ENCODE peak calls at places on chromosome 12, in nine cellular contexts. One of them, this sample, is unnamed.

GRCh38 chr12:110934093-110934852 is 13.9 kb upstream of the MYL2 start:
- DNase-seq in lower lobe of right lung: no peak
- DNase-seq in Calu3: peak
- DNase-seq in WTC11: no peak
- DNase-seq in hepatocyte: peak
- DNase-seq in lower leg skin: peak
- DNase-seq in WERI-Rb-1: no peak
- DNase-seq in AG09319: no peak
- DNase-seq in choroid plexus epithelial cell: no peak
- DNase-seq in this sample: no peak

GRCh38 chr12:20624718-20625117 is 70.4 kb upstream of the SLCO1C1 start:
- DNase-seq in WTC11: peak
- DNase-seq in lower leg skin: no peak
- DNase-seq in Calu3: peak
- DNase-seq in hepatocyte: peak
- DNase-seq in lower lobe of right lung: no peak
- DNase-seq in WERI-Rb-1: peak
- DNase-seq in AG09319: no peak
- DNase-seq in choroid plexus epithelial cell: peak
- DNase-seq in this sample: no peak

GRCh38 chr12:66823857-66824570 is 145.1 kb upstream of the GRIP1 start:
- DNase-seq in lower lobe of right lung: no peak
- DNase-seq in WTC11: no peak
- DNase-seq in lower leg skin: no peak
- DNase-seq in AG09319: no peak
- DNase-seq in Calu3: peak
- DNase-seq in hepatocyte: peak
- DNase-seq in WERI-Rb-1: no peak
- DNase-seq in choroid plexus epithelial cell: peak
- DNase-seq in this sample: no peak

GRCh38 chr12:24088751-24089150 is 139.3 kb upstream of the SOX5 start:
- DNase-seq in hepatocyte: no peak
- DNase-seq in AG09319: no peak
- DNase-seq in choroid plexus epithelial cell: peak
- DNase-seq in lower leg skin: no peak
- DNase-seq in Calu3: no peak
- DNase-seq in WTC11: no peak
- DNase-seq in lower lobe of right lung: no peak
- DNase-seq in WERI-Rb-1: no peak
- DNase-seq in this sample: no peak

GRCh38 chr12:54036620-54037359 is 3.9 kb downstream of the HOXC5 start:
- DNase-seq in hepatocyte: no peak
- DNase-seq in choroid plexus epithelial cell: no peak
- DNase-seq in Calu3: peak
- DNase-seq in lower lobe of right lung: no peak
- DNase-seq in WERI-Rb-1: peak
- DNase-seq in lower leg skin: no peak
- DNase-seq in WTC11: no peak
- DNase-seq in AG09319: no peak
- DNase-seq in this sample: no peak

GRCh38 chr12:69648476-69648875 is 37.8 kb upstream of the LRRC10 start:
- DNase-seq in lower leg skin: no peak
- DNase-seq in AG09319: peak
- DNase-seq in hepatocyte: peak
- DNase-seq in Calu3: no peak
- DNase-seq in WTC11: no peak
- DNase-seq in choroid plexus epithelial cell: peak
- DNase-seq in WERI-Rb-1: no peak
- DNase-seq in lower lobe of right lung: no peak
- DNase-seq in this sample: no peak

GRCh38 chr12:10540776-10541205 is 35.1 kb downstream of the EIF2S3B start:
- DNase-seq in AG09319: no peak
- DNase-seq in lower leg skin: no peak
- DNase-seq in hepatocyte: no peak
- DNase-seq in WTC11: no peak
- DNase-seq in lower lobe of right lung: no peak
- DNase-seq in WERI-Rb-1: no peak
- DNase-seq in choroid plexus epithelial cell: peak
- DNase-seq in Calu3: no peak
- DNase-seq in this sample: no peak

GRCh38 chr12:28575593-28576205 is 385.4 kb downstream of the CCDC91 start:
- DNase-seq in hepatocyte: no peak
- DNase-seq in Calu3: no peak
- DNase-seq in lower leg skin: no peak
- DNase-seq in AG09319: no peak
- DNase-seq in lower lobe of right lung: no peak
- DNase-seq in choroid plexus epithelial cell: no peak
- DNase-seq in WTC11: no peak
- DNase-seq in WERI-Rb-1: no peak
- DNase-seq in this sample: no peak

GRCh38 chr12:18747960-18748359 is 10.0 kb downstream of the CAPZA3 start:
- DNase-seq in choroid plexus epithelial cell: peak
- DNase-seq in hepatocyte: peak
- DNase-seq in Calu3: peak
- DNase-seq in lower leg skin: no peak
- DNase-seq in AG09319: peak
- DNase-seq in WTC11: no peak
- DNase-seq in WERI-Rb-1: no peak
- DNase-seq in lower lobe of right lung: no peak
- DNase-seq in this sample: no peak

GRCh38 chr12:54657048-54657696 is 9.0 kb upstream of the DCD start:
- DNase-seq in lower leg skin: no peak
- DNase-seq in Calu3: no peak
- DNase-seq in AG09319: no peak
- DNase-seq in hepatocyte: no peak
- DNase-seq in WTC11: no peak
- DNase-seq in lower lobe of right lung: no peak
- DNase-seq in WERI-Rb-1: no peak
- DNase-seq in choroid plexus epithelial cell: peak
- DNase-seq in this sample: no peak

GRCh38 chr12:4809449-4810218 is 89.4 kb downstream of the GALNT8 start:
- DNase-seq in choroid plexus epithelial cell: no peak
- DNase-seq in hepatocyte: peak
- DNase-seq in AG09319: no peak
- DNase-seq in WTC11: peak
- DNase-seq in lower lobe of right lung: no peak
- DNase-seq in Calu3: no peak
- DNase-seq in lower leg skin: no peak
- DNase-seq in WERI-Rb-1: no peak
- DNase-seq in this sample: no peak

GRCh38 chr12:29517265-29517664 is 19.8 kb upstream of the OVCH1 start:
- DNase-seq in lower leg skin: no peak
- DNase-seq in hepatocyte: peak
- DNase-seq in WERI-Rb-1: peak
- DNase-seq in Calu3: peak
- DNase-seq in AG09319: no peak
- DNase-seq in choroid plexus epithelial cell: no peak
- DNase-seq in lower lobe of right lung: no peak
- DNase-seq in WTC11: no peak
- DNase-seq in this sample: no peak

GRCh38 chr12:77388611-77389265 is 323.4 kb upstream of the E2F7 start:
- DNase-seq in WTC11: no peak
- DNase-seq in lower leg skin: no peak
- DNase-seq in Calu3: no peak
- DNase-seq in hepatocyte: no peak
- DNase-seq in WERI-Rb-1: no peak
- DNase-seq in AG09319: no peak
- DNase-seq in lower lobe of right lung: no peak
- DNase-seq in choroid plexus epithelial cell: no peak
- DNase-seq in this sample: no peak

GRCh38 chr12:47868041-47868440 is 36.8 kb downstream of the VDR start:
- DNase-seq in lower leg skin: no peak
- DNase-seq in Calu3: no peak
- DNase-seq in WERI-Rb-1: no peak
- DNase-seq in hepatocyte: no peak
- DNase-seq in WTC11: no peak
- DNase-seq in choroid plexus epithelial cell: peak
- DNase-seq in AG09319: no peak
- DNase-seq in lower lobe of right lung: no peak
- DNase-seq in this sample: no peak

GRCh38 chr12:47349770-47350408 is 270.1 kb upstream of the AMIGO2 start:
- DNase-seq in lower leg skin: no peak
- DNase-seq in Calu3: no peak
- DNase-seq in choroid plexus epithelial cell: peak
- DNase-seq in WERI-Rb-1: no peak
- DNase-seq in hepatocyte: no peak
- DNase-seq in lower lobe of right lung: no peak
- DNase-seq in WTC11: no peak
- DNase-seq in AG09319: no peak
- DNase-seq in this sample: no peak

GRCh38 chr12:101767537-101767936 is 28.3 kb upstream of the SYCP3 start:
- DNase-seq in WTC11: no peak
- DNase-seq in lower lobe of right lung: no peak
- DNase-seq in hepatocyte: no peak
- DNase-seq in WERI-Rb-1: no peak
- DNase-seq in choroid plexus epithelial cell: no peak
- DNase-seq in Calu3: no peak
- DNase-seq in AG09319: no peak
- DNase-seq in lower leg skin: no peak
- DNase-seq in this sample: no peak

GRCh38 chr12:62671321-62671720 is 204.7 kb downstream of the MON2 start:
- DNase-seq in lower lobe of right lung: no peak
- DNase-seq in AG09319: no peak
- DNase-seq in Calu3: no peak
- DNase-seq in choroid plexus epithelial cell: no peak
- DNase-seq in WTC11: no peak
- DNase-seq in hepatocyte: no peak
- DNase-seq in WERI-Rb-1: no peak
- DNase-seq in lower leg skin: no peak
- DNase-seq in this sample: no peak

GRCh38 chr12:120444676-120445075 is 1.5 kb downstream of the TRIAP1 start:
- DNase-seq in Calu3: no peak
- DNase-seq in lower leg skin: no peak
- DNase-seq in hepatocyte: no peak
- DNase-seq in lower lobe of right lung: no peak
- DNase-seq in WERI-Rb-1: no peak
- DNase-seq in WTC11: no peak
- DNase-seq in choroid plexus epithelial cell: no peak
- DNase-seq in AG09319: no peak
- DNase-seq in this sample: no peak

GRCh38 chr12:76666272-76666845 is 97.6 kb upstream of the ZDHHC17 start:
- DNase-seq in Calu3: no peak
- DNase-seq in AG09319: no peak
- DNase-seq in WERI-Rb-1: no peak
- DNase-seq in hepatocyte: no peak
- DNase-seq in lower leg skin: no peak
- DNase-seq in lower lobe of right lung: no peak
- DNase-seq in WTC11: no peak
- DNase-seq in choroid plexus epithelial cell: no peak
- DNase-seq in this sample: no peak

GRCh38 chr12:753401-754237 is 1.2 kb downstream of the WNK1 start:
- DNase-seq in Calu3: peak
- DNase-seq in lower leg skin: peak
- DNase-seq in lower lobe of right lung: peak
- DNase-seq in choroid plexus epithelial cell: peak
- DNase-seq in hepatocyte: peak
- DNase-seq in WERI-Rb-1: peak
- DNase-seq in WTC11: peak
- DNase-seq in AG09319: no peak
- DNase-seq in this sample: peak
- TF ChIP-seq CTCF in Calu3: no peak
- TF ChIP-seq CTCF in lower leg skin: no peak
- TF ChIP-seq CTCF in lower lobe of right lung: peak
- TF ChIP-seq CTCF in choroid plexus epithelial cell: peak
- TF ChIP-seq CTCF in hepatocyte: no peak
- TF ChIP-seq CTCF in WERI-Rb-1: no peak
- TF ChIP-seq CTCF in WTC11: no peak
- TF ChIP-seq CTCF in AG09319: no peak
- TF ChIP-seq CTCF in this sample: no peak

DNA sequence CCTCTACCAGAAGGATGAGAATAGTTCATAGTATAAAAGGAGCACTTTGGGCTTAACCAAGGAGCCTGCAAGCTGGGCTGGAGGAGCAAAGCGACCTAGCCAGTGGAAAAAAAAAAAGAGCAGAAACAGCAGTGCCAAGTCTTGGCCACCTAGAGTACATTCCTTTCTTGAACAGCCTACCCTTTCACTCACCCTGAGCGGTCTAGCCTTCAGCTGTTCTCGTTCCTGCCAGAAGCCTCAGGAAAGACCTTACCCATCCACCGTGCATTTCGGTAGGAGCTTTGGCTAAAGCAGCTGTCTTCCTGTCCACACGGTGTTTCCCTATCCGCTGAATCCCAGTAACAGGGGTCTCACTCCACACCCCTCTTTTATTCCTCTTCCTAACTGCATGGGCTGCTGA is 88.7 kb upstream of the METAP2 start:
- DNase-seq in lower leg skin: no peak
- DNase-seq in choroid plexus epithelial cell: peak
- DNase-seq in lower lobe of right lung: no peak
- DNase-seq in WTC11: no peak
- DNase-seq in WERI-Rb-1: no peak
- DNase-seq in hepatocyte: peak
- DNase-seq in AG09319: peak
- DNase-seq in Calu3: no peak
- DNase-seq in this sample: no peak
- TF ChIP-seq CTCF in lower leg skin: no peak
- TF ChIP-seq CTCF in choroid plexus epithelial cell: peak
- TF ChIP-seq CTCF in lower lobe of right lung: no peak
- TF ChIP-seq CTCF in WTC11: no peak
- TF ChIP-seq CTCF in WERI-Rb-1: no peak
- TF ChIP-seq CTCF in hepatocyte: no peak
- TF ChIP-seq CTCF in AG09319: no peak
- TF ChIP-seq CTCF in Calu3: no peak
- TF ChIP-seq CTCF in this sample: no peak

GRCh38 chr12:52171950-52172512 is 19.8 kb downstream of the KRT80 start:
- DNase-seq in WERI-Rb-1: peak
- DNase-seq in choroid plexus epithelial cell: no peak
- DNase-seq in WTC11: peak
- DNase-seq in Calu3: peak
- DNase-seq in lower lobe of right lung: peak
- DNase-seq in lower leg skin: no peak
- DNase-seq in AG09319: no peak
- DNase-seq in hepatocyte: no peak
- DNase-seq in this sample: no peak
- TF ChIP-seq CTCF in WERI-Rb-1: peak
- TF ChIP-seq CTCF in choroid plexus epithelial cell: peak
- TF ChIP-seq CTCF in WTC11: peak
- TF ChIP-seq CTCF in Calu3: no peak
- TF ChIP-seq CTCF in lower lobe of right lung: peak
- TF ChIP-seq CTCF in lower leg skin: no peak
- TF ChIP-seq CTCF in AG09319: peak
- TF ChIP-seq CTCF in hepatocyte: peak
- TF ChIP-seq CTCF in this sample: peak

DNA sequence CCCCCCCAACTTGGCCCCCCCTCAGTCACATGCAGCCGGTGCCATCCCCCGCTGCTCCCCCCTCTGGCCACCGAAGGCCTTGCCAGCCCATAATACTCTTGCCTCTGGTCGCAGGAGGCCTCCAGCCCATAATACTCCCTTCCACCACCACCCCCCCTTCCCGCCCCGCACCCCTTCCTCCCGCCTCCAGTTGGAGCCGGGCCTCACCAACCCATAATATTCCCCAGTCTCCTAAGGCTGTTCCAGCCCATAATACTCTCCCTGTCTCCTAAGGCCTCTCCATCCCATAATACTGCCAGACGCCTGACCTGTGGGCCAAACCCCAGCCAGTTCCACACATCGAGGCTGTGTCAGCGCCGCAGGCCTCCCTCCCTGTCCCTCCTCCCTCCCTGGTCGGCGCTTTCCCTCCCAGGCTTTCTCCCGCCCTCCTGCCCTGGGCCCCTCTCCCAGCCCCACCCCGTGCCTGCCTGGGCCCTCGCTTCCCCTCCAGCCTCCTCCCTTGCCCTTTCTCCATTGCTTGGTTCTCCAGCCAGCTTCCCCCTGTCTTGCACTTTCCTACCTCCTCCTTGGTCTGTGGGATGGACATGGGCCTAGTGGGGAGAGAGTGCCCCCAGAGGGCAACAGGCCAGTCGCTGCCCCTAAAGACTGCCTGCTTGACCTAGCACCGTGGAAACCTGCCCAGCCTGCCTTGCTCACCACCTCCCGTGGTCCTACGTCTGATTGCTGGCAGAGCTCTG is 6.8 kb upstream of the CHD4 start:
- DNase-seq in choroid plexus epithelial cell: peak
- DNase-seq in lower leg skin: peak
- DNase-seq in hepatocyte: peak
- DNase-seq in WERI-Rb-1: peak
- DNase-seq in AG09319: peak
- DNase-seq in Calu3: peak
- DNase-seq in lower lobe of right lung: peak
- DNase-seq in WTC11: peak
- DNase-seq in this sample: peak
- TF ChIP-seq CTCF in choroid plexus epithelial cell: peak
- TF ChIP-seq CTCF in lower leg skin: peak
- TF ChIP-seq CTCF in hepatocyte: peak
- TF ChIP-seq CTCF in WERI-Rb-1: peak
- TF ChIP-seq CTCF in AG09319: peak
- TF ChIP-seq CTCF in Calu3: no peak
- TF ChIP-seq CTCF in lower lobe of right lung: no peak
- TF ChIP-seq CTCF in WTC11: no peak
- TF ChIP-seq CTCF in this sample: no peak